ENCODE peak calls at places on chromosomes 4 and X, in five cellular contexts. One of them, this sample, is unnamed.

GRCh38 chr4:185108669-185109068 is 34.4 kb upstream of the SLC25A4 start:
- DNase-seq in GM23338: no peak
- DNase-seq in HepG2: no peak
- DNase-seq in K562: no peak
- DNase-seq in A549: no peak
- DNase-seq in this sample: no peak

GRCh38 chr4:112523764-112524505 is 8.0 kb upstream of the NEUROG2 start:
- DNase-seq in HepG2: peak
- DNase-seq in K562: peak
- DNase-seq in GM23338: peak
- DNase-seq in A549: peak
- DNase-seq in this sample: no peak

GRCh38 chrX:7941390-7942042 is 14.3 kb upstream of the PNPLA4 start:
- DNase-seq in HepG2: peak
- DNase-seq in A549: peak
- DNase-seq in GM23338: peak
- DNase-seq in K562: no peak
- DNase-seq in this sample: no peak

GRCh38 chr4:48914311-48914710 is 7.7 kb upstream of the OCIAD2 start:
- DNase-seq in A549: no peak
- DNase-seq in K562: no peak
- DNase-seq in GM23338: no peak
- DNase-seq in HepG2: no peak
- DNase-seq in this sample: no peak

GRCh38 chrX:110103344-110103743 is 100.4 kb downstream of the TMEM164 start:
- DNase-seq in HepG2: no peak
- DNase-seq in A549: no peak
- DNase-seq in GM23338: no peak
- DNase-seq in K562: no peak
- DNase-seq in this sample: no peak

GRCh38 chr4:170058745-170059144 is 31.0 kb downstream of the AADAT start:
- DNase-seq in GM23338: no peak
- DNase-seq in K562: no peak
- DNase-seq in A549: no peak
- DNase-seq in HepG2: no peak
- DNase-seq in this sample: no peak

GRCh38 chr4:176193898-176194297 is 1.5 kb downstream of the SPATA4 start:
- DNase-seq in A549: peak
- DNase-seq in HepG2: no peak
- DNase-seq in K562: no peak
- DNase-seq in GM23338: no peak
- DNase-seq in this sample: no peak

GRCh38 chr4:155544547-155544946 is 122.1 kb upstream of the GUCY1A1 start:
- DNase-seq in GM23338: no peak
- DNase-seq in K562: no peak
- DNase-seq in A549: no peak
- DNase-seq in HepG2: no peak
- DNase-seq in this sample: no peak

GRCh38 chr4:139763205-139763604 is 97.6 kb downstream of the MGST2 start:
- DNase-seq in HepG2: no peak
- DNase-seq in A549: no peak
- DNase-seq in GM23338: peak
- DNase-seq in K562: no peak
- DNase-seq in this sample: no peak

GRCh38 chr4:24743931-24744330 is 51.4 kb upstream of the SOD3 start:
- DNase-seq in A549: no peak
- DNase-seq in K562: no peak
- DNase-seq in HepG2: no peak
- DNase-seq in GM23338: peak
- DNase-seq in this sample: no peak

GRCh38 chrX:115413246-115413878 is 123.8 kb downstream of the LUZP4 start:
- DNase-seq in K562: no peak
- DNase-seq in HepG2: no peak
- DNase-seq in A549: no peak
- DNase-seq in GM23338: no peak
- DNase-seq in this sample: no peak

GRCh38 chrX:40688976-40689375 is 41.6 kb upstream of the CXorf38 start:
- DNase-seq in HepG2: no peak
- DNase-seq in K562: no peak
- DNase-seq in GM23338: no peak
- DNase-seq in A549: no peak
- DNase-seq in this sample: no peak

GRCh38 chrX:120336899-120337298 is 25.0 kb upstream of the ATP1B4 start:
- DNase-seq in GM23338: no peak
- DNase-seq in HepG2: no peak
- DNase-seq in A549: no peak
- DNase-seq in K562: no peak
- DNase-seq in this sample: no peak

GRCh38 chrX:19303216-19303880 is 40.4 kb upstream of the PDHA1 start:
- DNase-seq in K562: no peak
- DNase-seq in GM23338: no peak
- DNase-seq in A549: peak
- DNase-seq in HepG2: no peak
- DNase-seq in this sample: no peak

DNA sequence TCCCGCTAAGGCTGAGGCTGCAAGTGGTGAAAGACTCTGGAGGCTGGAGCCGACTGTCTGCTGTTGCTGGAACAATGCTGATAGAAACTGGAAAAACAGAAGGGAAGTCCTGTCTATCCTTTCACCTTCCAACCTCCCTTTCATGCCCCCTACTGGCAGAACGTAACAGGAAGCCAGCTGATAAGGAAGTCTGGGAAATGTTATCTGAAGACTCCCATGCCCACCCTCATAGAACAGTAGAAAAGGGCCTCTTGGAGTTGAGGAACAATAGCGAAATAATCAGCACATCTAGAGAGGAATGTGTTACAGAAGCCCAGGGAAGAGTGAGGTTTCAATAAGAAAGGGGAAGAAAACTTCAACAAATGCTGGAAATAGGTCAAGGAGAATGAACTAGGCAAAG is 117.1 kb upstream of the DKK2 start:
- DNase-seq in GM23338: peak
- DNase-seq in A549: peak
- DNase-seq in HepG2: peak
- DNase-seq in K562: no peak
- DNase-seq in this sample: no peak
- TF ChIP-seq JUNB in GM23338: no peak
- TF ChIP-seq JUNB in A549: no peak
- TF ChIP-seq JUNB in HepG2: no peak
- TF ChIP-seq JUNB in K562: no peak
- TF ChIP-seq JUNB in this sample: no peak

GRCh38 chr4:87497141-87497540 is 32.0 kb downstream of the SPARCL1 start:
- DNase-seq in GM23338: peak
- DNase-seq in HepG2: no peak
- DNase-seq in A549: peak
- DNase-seq in K562: peak
- DNase-seq in this sample: no peak
- TF ChIP-seq CTCF in GM23338: peak
- TF ChIP-seq CTCF in HepG2: peak
- TF ChIP-seq CTCF in A549: peak
- TF ChIP-seq CTCF in K562: peak
- TF ChIP-seq CTCF in this sample: peak

DNA sequence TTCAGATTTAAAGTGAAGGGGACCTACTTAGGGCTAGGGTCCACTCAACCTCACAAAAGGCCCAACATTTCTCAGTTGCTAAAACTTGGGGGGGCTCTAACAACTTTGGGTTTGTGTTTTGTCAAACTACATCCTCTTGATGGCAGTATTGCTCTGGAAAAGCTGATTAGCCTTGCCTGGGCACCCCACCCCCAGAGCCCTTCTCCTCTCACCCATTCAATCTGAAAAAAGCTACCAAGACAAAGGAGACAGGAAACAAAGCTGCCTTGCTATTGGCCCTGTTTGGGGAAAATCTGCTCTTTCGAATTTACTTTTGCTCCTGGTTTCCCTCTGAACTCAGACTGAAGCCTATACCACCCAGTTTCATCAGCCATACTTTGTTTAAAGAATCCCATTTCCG is 195.2 kb upstream of the STK26 start:
- DNase-seq in HepG2: no peak
- DNase-seq in GM23338: peak
- DNase-seq in A549: peak
- DNase-seq in K562: peak
- DNase-seq in this sample: peak
- TF ChIP-seq JUNB in HepG2: no peak
- TF ChIP-seq JUNB in GM23338: no peak
- TF ChIP-seq JUNB in A549: no peak
- TF ChIP-seq JUNB in K562: no peak
- TF ChIP-seq JUNB in this sample: no peak

GRCh38 chr4:39821951-39822350 is 124.0 kb downstream of the UBE2K start:
- DNase-seq in GM23338: no peak
- DNase-seq in A549: no peak
- DNase-seq in K562: no peak
- DNase-seq in HepG2: no peak
- DNase-seq in this sample: no peak
- TF ChIP-seq CTCF in GM23338: no peak
- TF ChIP-seq CTCF in A549: no peak
- TF ChIP-seq CTCF in K562: no peak
- TF ChIP-seq CTCF in HepG2: no peak
- TF ChIP-seq CTCF in this sample: no peak

GRCh38 chr4:87026795-87027495 is 92.1 kb downstream of the AFF1 start:
- DNase-seq in K562: no peak
- DNase-seq in HepG2: no peak
- DNase-seq in A549: no peak
- DNase-seq in GM23338: no peak
- DNase-seq in this sample: peak

GRCh38 chr4:87025023-87025613 is 90.3 kb downstream of the AFF1 start:
- DNase-seq in HepG2: no peak
- DNase-seq in K562: no peak
- DNase-seq in GM23338: no peak
- DNase-seq in A549: no peak
- DNase-seq in this sample: no peak

GRCh38 chr4:87019898-87020297 is 85.1 kb downstream of the AFF1 start:
- DNase-seq in K562: no peak
- DNase-seq in HepG2: no peak
- DNase-seq in A549: no peak
- DNase-seq in GM23338: no peak
- DNase-seq in this sample: no peak

GRCh38 chr4:87025614-87026041 is 90.8 kb downstream of the AFF1 start:
- DNase-seq in K562: no peak
- DNase-seq in A549: peak
- DNase-seq in GM23338: no peak
- DNase-seq in HepG2: peak
- DNase-seq in this sample: peak

DNA sequence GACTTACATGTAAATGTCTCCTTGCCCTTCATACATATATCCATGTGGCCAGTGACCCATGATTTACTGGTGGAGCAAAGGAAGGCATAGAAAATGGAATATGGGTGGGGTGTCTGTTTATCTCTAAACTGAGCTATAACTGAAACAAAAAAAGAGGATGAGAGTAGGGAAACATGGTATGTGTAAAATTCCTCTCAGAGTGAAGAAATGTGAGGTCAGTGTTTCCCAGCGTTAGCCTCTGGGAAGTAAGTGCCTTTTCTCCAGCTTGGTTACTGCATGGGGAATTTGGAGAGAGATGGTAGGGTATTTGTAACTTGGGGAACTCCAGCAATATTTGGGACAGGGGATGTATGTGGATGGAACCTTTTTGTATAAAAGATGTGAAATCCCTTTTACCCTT is 89.4 kb downstream of the AFF1 start:
- DNase-seq in GM23338: no peak
- DNase-seq in A549: no peak
- DNase-seq in HepG2: no peak
- DNase-seq in K562: no peak
- DNase-seq in this sample: no peak
- TF ChIP-seq JUNB in GM23338: no peak
- TF ChIP-seq JUNB in A549: no peak
- TF ChIP-seq JUNB in HepG2: no peak
- TF ChIP-seq JUNB in K562: no peak
- TF ChIP-seq JUNB in this sample: no peak

GRCh38 chr4:8021796-8022195 is 82.1 kb upstream of the AFAP1 start:
- DNase-seq in A549: peak
- DNase-seq in HepG2: no peak
- DNase-seq in GM23338: no peak
- DNase-seq in K562: no peak
- DNase-seq in this sample: no peak
- TF ChIP-seq CTCF in A549: peak
- TF ChIP-seq CTCF in HepG2: peak
- TF ChIP-seq CTCF in GM23338: peak
- TF ChIP-seq CTCF in K562: no peak
- TF ChIP-seq CTCF in this sample: no peak

GRCh38 chr4:33171873-33172550 is 2451.8 kb downstream of the PCDH7 start:
- DNase-seq in A549: no peak
- DNase-seq in HepG2: no peak
- DNase-seq in K562: no peak
- DNase-seq in GM23338: no peak
- DNase-seq in this sample: no peak
- TF ChIP-seq JUNB in A549: no peak
- TF ChIP-seq JUNB in HepG2: no peak
- TF ChIP-seq JUNB in K562: no peak
- TF ChIP-seq JUNB in GM23338: no peak
- TF ChIP-seq JUNB in this sample: no peak

DNA sequence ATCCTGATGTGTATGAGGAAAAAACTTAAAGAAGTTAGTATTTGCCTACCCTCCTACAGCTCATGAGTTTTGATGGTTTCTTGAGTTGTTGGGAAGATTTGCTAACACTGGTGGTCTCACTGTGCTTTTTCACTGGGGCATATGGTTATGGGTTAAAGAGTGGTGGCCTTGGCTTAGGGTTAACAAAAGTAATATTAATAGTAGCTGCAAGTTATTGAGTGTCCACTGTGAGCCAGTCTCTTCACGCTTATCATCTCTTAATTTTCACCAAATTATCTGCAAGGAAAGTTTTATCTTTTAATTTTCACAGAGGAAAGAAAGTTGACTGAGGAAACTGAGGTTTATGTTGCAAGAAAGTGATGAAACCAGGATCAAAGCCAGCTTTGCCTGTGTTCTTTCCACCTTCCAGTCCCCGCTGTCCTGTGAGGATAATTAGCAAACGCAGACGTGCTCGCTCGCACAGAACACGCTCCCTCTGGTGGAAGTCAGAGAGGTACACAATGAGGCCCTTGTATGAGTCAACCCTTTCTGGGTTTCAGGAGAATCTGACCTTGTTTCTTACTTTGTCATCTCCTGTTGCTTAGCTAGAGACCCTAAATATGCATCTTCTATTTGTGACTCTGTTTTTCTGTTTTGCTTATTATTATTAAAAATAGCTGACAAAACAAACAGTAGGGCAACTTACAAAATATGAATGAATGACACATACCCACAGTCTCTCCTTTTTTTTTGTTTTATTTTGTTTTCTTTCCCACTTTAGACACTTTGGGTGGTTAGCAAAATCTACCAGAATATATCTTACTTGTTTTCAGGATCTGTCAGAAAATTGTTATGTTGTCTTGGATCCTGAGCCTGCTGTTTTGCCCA is 94.3 kb downstream of the DDIT4L start:
- DNase-seq in K562: peak
- DNase-seq in GM23338: peak
- DNase-seq in A549: peak
- DNase-seq in HepG2: peak
- DNase-seq in this sample: peak
- TF ChIP-seq CTCF in K562: peak
- TF ChIP-seq CTCF in GM23338: peak
- TF ChIP-seq CTCF in A549: peak
- TF ChIP-seq CTCF in HepG2: peak
- TF ChIP-seq CTCF in this sample: peak

GRCh38 chr4:126269106-126269505 is 954.4 kb downstream of the FAT4 start:
- DNase-seq in A549: no peak
- DNase-seq in GM23338: no peak
- DNase-seq in K562: no peak
- DNase-seq in HepG2: no peak
- DNase-seq in this sample: no peak
- TF ChIP-seq JUNB in A549: no peak
- TF ChIP-seq JUNB in GM23338: no peak
- TF ChIP-seq JUNB in K562: no peak
- TF ChIP-seq JUNB in HepG2: no peak
- TF ChIP-seq JUNB in this sample: no peak